ENCODE peak calls at places on chromosomes 16 and 17, in ten cellular contexts. One of them, this sample, is unnamed.

GRCh38 chr16:49755291-49755611 is 100.7 kb downstream of the ZNF423 start:
- DNase-seq in GM03348: peak
- DNase-seq in heart left ventricle: no peak
- DNase-seq in skeletal muscle cell: no peak
- DNase-seq in HCT116: peak
- DNase-seq in left ventricle myocardium inferior: no peak
- DNase-seq in HTR-8/SVneo: no peak
- DNase-seq in NCI-H187: no peak
- DNase-seq in fibroblast of gingiva: peak
- DNase-seq in osteocyte: no peak
- DNase-seq in this sample: peak

GRCh38 chr16:57000271-57001025 is 11.1 kb downstream of the NLRC5 start:
- DNase-seq in HCT116: peak
- DNase-seq in fibroblast of gingiva: peak
- DNase-seq in osteocyte: no peak
- DNase-seq in NCI-H187: no peak
- DNase-seq in heart left ventricle: peak
- DNase-seq in GM03348: peak
- DNase-seq in HTR-8/SVneo: peak
- DNase-seq in left ventricle myocardium inferior: peak
- DNase-seq in skeletal muscle cell: peak
- DNase-seq in this sample: peak

GRCh38 chr16:68668266-68668665 is 23.2 kb downstream of the CDH3 start:
- DNase-seq in HTR-8/SVneo: peak
- DNase-seq in NCI-H187: no peak
- DNase-seq in osteocyte: no peak
- DNase-seq in left ventricle myocardium inferior: no peak
- DNase-seq in HCT116: no peak
- DNase-seq in GM03348: peak
- DNase-seq in skeletal muscle cell: no peak
- DNase-seq in fibroblast of gingiva: no peak
- DNase-seq in heart left ventricle: no peak
- DNase-seq in this sample: peak

GRCh38 chr17:81239714-81240555 is 817 bp downstream of the NDUFAF8 start:
- DNase-seq in left ventricle myocardium inferior: no peak
- DNase-seq in heart left ventricle: no peak
- DNase-seq in fibroblast of gingiva: no peak
- DNase-seq in HCT116: no peak
- DNase-seq in skeletal muscle cell: no peak
- DNase-seq in NCI-H187: no peak
- DNase-seq in HTR-8/SVneo: no peak
- DNase-seq in osteocyte: no peak
- DNase-seq in GM03348: peak
- DNase-seq in this sample: peak

GRCh38 chr16:71426069-71426879 is 15.6 kb downstream of the TLE7 start:
- DNase-seq in heart left ventricle: no peak
- DNase-seq in HCT116: peak
- DNase-seq in NCI-H187: no peak
- DNase-seq in fibroblast of gingiva: peak
- DNase-seq in GM03348: peak
- DNase-seq in HTR-8/SVneo: no peak
- DNase-seq in left ventricle myocardium inferior: no peak
- DNase-seq in osteocyte: no peak
- DNase-seq in skeletal muscle cell: peak
- DNase-seq in this sample: peak

GRCh38 chr16:56363781-56364565 is 61.4 kb downstream of the AMFR start:
- DNase-seq in heart left ventricle: no peak
- DNase-seq in fibroblast of gingiva: no peak
- DNase-seq in osteocyte: no peak
- DNase-seq in HCT116: no peak
- DNase-seq in GM03348: no peak
- DNase-seq in HTR-8/SVneo: no peak
- DNase-seq in NCI-H187: no peak
- DNase-seq in skeletal muscle cell: no peak
- DNase-seq in left ventricle myocardium inferior: no peak
- DNase-seq in this sample: no peak

GRCh38 chr16:65975049-65975708 is 391.3 kb upstream of the CDH5 start:
- DNase-seq in GM03348: no peak
- DNase-seq in left ventricle myocardium inferior: no peak
- DNase-seq in osteocyte: no peak
- DNase-seq in fibroblast of gingiva: peak
- DNase-seq in HTR-8/SVneo: no peak
- DNase-seq in HCT116: peak
- DNase-seq in heart left ventricle: no peak
- DNase-seq in NCI-H187: no peak
- DNase-seq in skeletal muscle cell: peak
- DNase-seq in this sample: peak

GRCh38 chr16:23967018-23967417 is 131.2 kb downstream of the PRKCB start:
- DNase-seq in HCT116: no peak
- DNase-seq in GM03348: no peak
- DNase-seq in HTR-8/SVneo: no peak
- DNase-seq in fibroblast of gingiva: no peak
- DNase-seq in NCI-H187: no peak
- DNase-seq in skeletal muscle cell: no peak
- DNase-seq in osteocyte: no peak
- DNase-seq in left ventricle myocardium inferior: no peak
- DNase-seq in heart left ventricle: no peak
- DNase-seq in this sample: no peak

GRCh38 chr16:85238233-85238647 is 126.0 kb upstream of the CIBAR2 start:
- DNase-seq in fibroblast of gingiva: peak
- DNase-seq in osteocyte: peak
- DNase-seq in HCT116: no peak
- DNase-seq in left ventricle myocardium inferior: peak
- DNase-seq in GM03348: peak
- DNase-seq in skeletal muscle cell: peak
- DNase-seq in NCI-H187: no peak
- DNase-seq in heart left ventricle: no peak
- DNase-seq in HTR-8/SVneo: no peak
- DNase-seq in this sample: no peak

GRCh38 chr17:7591596-7591995 is 1.7 kb upstream of the SOX15 start:
- DNase-seq in heart left ventricle: no peak
- DNase-seq in NCI-H187: no peak
- DNase-seq in left ventricle myocardium inferior: no peak
- DNase-seq in GM03348: no peak
- DNase-seq in skeletal muscle cell: no peak
- DNase-seq in osteocyte: no peak
- DNase-seq in fibroblast of gingiva: no peak
- DNase-seq in HCT116: no peak
- DNase-seq in HTR-8/SVneo: no peak
- DNase-seq in this sample: no peak

GRCh38 chr17:57954421-57955182 is 610 bp downstream of the CUEDC1 start:
- DNase-seq in osteocyte: peak
- DNase-seq in left ventricle myocardium inferior: peak
- DNase-seq in skeletal muscle cell: no peak
- DNase-seq in NCI-H187: peak
- DNase-seq in heart left ventricle: peak
- DNase-seq in fibroblast of gingiva: peak
- DNase-seq in HCT116: no peak
- DNase-seq in HTR-8/SVneo: peak
- DNase-seq in GM03348: peak
- DNase-seq in this sample: peak

GRCh38 chr17:848402-848801 is 66.2 kb downstream of the MRM3 start:
- DNase-seq in NCI-H187: no peak
- DNase-seq in heart left ventricle: no peak
- DNase-seq in HTR-8/SVneo: no peak
- DNase-seq in HCT116: no peak
- DNase-seq in GM03348: no peak
- DNase-seq in fibroblast of gingiva: no peak
- DNase-seq in osteocyte: no peak
- DNase-seq in skeletal muscle cell: no peak
- DNase-seq in left ventricle myocardium inferior: no peak
- DNase-seq in this sample: no peak

GRCh38 chr17:2707721-2708584 is 3.6 kb downstream of the CLUH start:
- DNase-seq in HCT116: no peak
- DNase-seq in heart left ventricle: peak
- DNase-seq in NCI-H187: no peak
- DNase-seq in fibroblast of gingiva: peak
- DNase-seq in osteocyte: peak
- DNase-seq in GM03348: peak
- DNase-seq in left ventricle myocardium inferior: peak
- DNase-seq in skeletal muscle cell: no peak
- DNase-seq in HTR-8/SVneo: peak
- DNase-seq in this sample: peak

GRCh38 chr16:47887496-47887895 is 268.3 kb downstream of the ABCC12 start:
- DNase-seq in HTR-8/SVneo: peak
- DNase-seq in NCI-H187: no peak
- DNase-seq in osteocyte: no peak
- DNase-seq in GM03348: no peak
- DNase-seq in fibroblast of gingiva: no peak
- DNase-seq in skeletal muscle cell: peak
- DNase-seq in HCT116: no peak
- DNase-seq in heart left ventricle: no peak
- DNase-seq in left ventricle myocardium inferior: no peak
- DNase-seq in this sample: peak

GRCh38 chr17:55167024-55167721 is 97.6 kb upstream of the HLF start:
- DNase-seq in heart left ventricle: no peak
- DNase-seq in fibroblast of gingiva: no peak
- DNase-seq in GM03348: no peak
- DNase-seq in osteocyte: no peak
- DNase-seq in NCI-H187: no peak
- DNase-seq in left ventricle myocardium inferior: no peak
- DNase-seq in HCT116: no peak
- DNase-seq in skeletal muscle cell: no peak
- DNase-seq in HTR-8/SVneo: no peak
- DNase-seq in this sample: no peak